ENCODE peak calls at places on chromosomes 3 and 15, in ten cellular contexts. One of them, this sample, is unnamed.

GRCh38 chr15:41022487-41023090 is 69.3 kb downstream of the CHAC1 start:
- DNase-seq in D721Med: no peak
- DNase-seq in Panc1: peak; percentile 56
- DNase-seq in activated effector memory CD4-positive, alpha-beta T cell treated with Interleukin-2 at 50 U/mL for 16 hours: peak; percentile 2
- DNase-seq in hippocampal formation: peak; percentile 62
- DNase-seq in osteocyte: no peak
- DNase-seq in renal cortical epithelial cell: peak; percentile 47
- DNase-seq in activated T-cell treated with anti-CD3 and anti-CD28 coated beads, Interleukin-2, amount 50 U/mL, for 4 hours: peak; percentile 11
- DNase-seq in neural progenitor cell: peak; percentile 60
- DNase-seq in EL: peak; percentile 61
- DNase-seq in this sample: peak; percentile 24

GRCh38 chr3:10374311-10374710 is 53.4 kb upstream of the SEC13 start:
- DNase-seq in D721Med: no peak
- DNase-seq in Panc1: no peak
- DNase-seq in activated effector memory CD4-positive, alpha-beta T cell treated with Interleukin-2 at 50 U/mL for 16 hours: no peak
- DNase-seq in hippocampal formation: peak; percentile 31
- DNase-seq in osteocyte: no peak
- DNase-seq in renal cortical epithelial cell: no peak
- DNase-seq in activated T-cell treated with anti-CD3 and anti-CD28 coated beads, Interleukin-2, amount 50 U/mL, for 4 hours: no peak
- DNase-seq in neural progenitor cell: no peak
- DNase-seq in EL: no peak
- DNase-seq in this sample: no peak

GRCh38 chr3:39361252-39361927 is 21.8 kb upstream of the SLC25A38 start:
- DNase-seq in D721Med: no peak
- DNase-seq in Panc1: no peak
- DNase-seq in activated effector memory CD4-positive, alpha-beta T cell treated with Interleukin-2 at 50 U/mL for 16 hours: peak; percentile 27
- DNase-seq in hippocampal formation: no peak
- DNase-seq in osteocyte: no peak
- DNase-seq in renal cortical epithelial cell: no peak
- DNase-seq in activated T-cell treated with anti-CD3 and anti-CD28 coated beads, Interleukin-2, amount 50 U/mL, for 4 hours: peak; percentile 14
- DNase-seq in neural progenitor cell: no peak
- DNase-seq in EL: no peak
- DNase-seq in this sample: peak; percentile 75

GRCh38 chr3:33074217-33075067 is 22.5 kb downstream of the GLB1 start:
- DNase-seq in D721Med: peak; percentile 71
- DNase-seq in Panc1: peak; percentile 51
- DNase-seq in activated effector memory CD4-positive, alpha-beta T cell treated with Interleukin-2 at 50 U/mL for 16 hours: peak; percentile 56
- DNase-seq in hippocampal formation: peak; percentile 38
- DNase-seq in osteocyte: no peak
- DNase-seq in renal cortical epithelial cell: peak; percentile 56
- DNase-seq in activated T-cell treated with anti-CD3 and anti-CD28 coated beads, Interleukin-2, amount 50 U/mL, for 4 hours: peak; percentile 72
- DNase-seq in neural progenitor cell: peak; percentile 84
- DNase-seq in EL: peak; percentile 68
- DNase-seq in this sample: peak; percentile 51

GRCh38 chr3:179898024-179898423 is 138.7 kb downstream of the PEX5L start:
- DNase-seq in D721Med: no peak
- DNase-seq in Panc1: no peak
- DNase-seq in activated effector memory CD4-positive, alpha-beta T cell treated with Interleukin-2 at 50 U/mL for 16 hours: no peak
- DNase-seq in hippocampal formation: no peak
- DNase-seq in osteocyte: no peak
- DNase-seq in renal cortical epithelial cell: peak; percentile 11
- DNase-seq in activated T-cell treated with anti-CD3 and anti-CD28 coated beads, Interleukin-2, amount 50 U/mL, for 4 hours: no peak
- DNase-seq in neural progenitor cell: peak; percentile 87
- DNase-seq in EL: peak; percentile 41
- DNase-seq in this sample: peak; percentile 25

GRCh38 chr3:107986505-107986904 is 104.3 kb downstream of the CD47 start:
- DNase-seq in D721Med: no peak
- DNase-seq in Panc1: no peak
- DNase-seq in activated effector memory CD4-positive, alpha-beta T cell treated with Interleukin-2 at 50 U/mL for 16 hours: no peak
- DNase-seq in hippocampal formation: no peak
- DNase-seq in osteocyte: no peak
- DNase-seq in renal cortical epithelial cell: no peak
- DNase-seq in activated T-cell treated with anti-CD3 and anti-CD28 coated beads, Interleukin-2, amount 50 U/mL, for 4 hours: no peak
- DNase-seq in neural progenitor cell: no peak
- DNase-seq in EL: no peak
- DNase-seq in this sample: no peak

GRCh38 chr3:131110087-131110486 is 83.4 kb downstream of the NEK11 start:
- DNase-seq in D721Med: no peak
- DNase-seq in Panc1: peak; percentile 15
- DNase-seq in activated effector memory CD4-positive, alpha-beta T cell treated with Interleukin-2 at 50 U/mL for 16 hours: no peak
- DNase-seq in hippocampal formation: no peak
- DNase-seq in osteocyte: no peak
- DNase-seq in renal cortical epithelial cell: peak; percentile 89
- DNase-seq in activated T-cell treated with anti-CD3 and anti-CD28 coated beads, Interleukin-2, amount 50 U/mL, for 4 hours: no peak
- DNase-seq in neural progenitor cell: no peak
- DNase-seq in EL: peak; percentile 82
- DNase-seq in this sample: no peak

GRCh38 chr3:6281662-6282061 is 579.3 kb upstream of the GRM7 start:
- DNase-seq in D721Med: no peak
- DNase-seq in Panc1: no peak
- DNase-seq in activated effector memory CD4-positive, alpha-beta T cell treated with Interleukin-2 at 50 U/mL for 16 hours: no peak
- DNase-seq in hippocampal formation: no peak
- DNase-seq in osteocyte: no peak
- DNase-seq in renal cortical epithelial cell: no peak
- DNase-seq in activated T-cell treated with anti-CD3 and anti-CD28 coated beads, Interleukin-2, amount 50 U/mL, for 4 hours: no peak
- DNase-seq in neural progenitor cell: no peak
- DNase-seq in EL: no peak
- DNase-seq in this sample: no peak

GRCh38 chr15:73631915-73632669 is 1.1 kb downstream of the NPTN start:
- DNase-seq in D721Med: no peak
- DNase-seq in Panc1: no peak
- DNase-seq in activated effector memory CD4-positive, alpha-beta T cell treated with Interleukin-2 at 50 U/mL for 16 hours: no peak
- DNase-seq in hippocampal formation: no peak
- DNase-seq in osteocyte: no peak
- DNase-seq in renal cortical epithelial cell: peak; percentile 53
- DNase-seq in activated T-cell treated with anti-CD3 and anti-CD28 coated beads, Interleukin-2, amount 50 U/mL, for 4 hours: no peak
- DNase-seq in neural progenitor cell: peak; percentile 43
- DNase-seq in EL: peak; percentile 61
- DNase-seq in this sample: no peak

GRCh38 chr3:134201201-134202130 is 49.2 kb downstream of the RYK start:
- DNase-seq in D721Med: no peak
- DNase-seq in Panc1: no peak
- DNase-seq in activated effector memory CD4-positive, alpha-beta T cell treated with Interleukin-2 at 50 U/mL for 16 hours: no peak
- DNase-seq in hippocampal formation: no peak
- DNase-seq in osteocyte: no peak
- DNase-seq in renal cortical epithelial cell: peak; percentile 94
- DNase-seq in activated T-cell treated with anti-CD3 and anti-CD28 coated beads, Interleukin-2, amount 50 U/mL, for 4 hours: no peak
- DNase-seq in neural progenitor cell: no peak
- DNase-seq in EL: peak; percentile 81
- DNase-seq in this sample: no peak

GRCh38 chr15:34795267-34796081 is at the start of gene ACTC1:
- DNase-seq in D721Med: no peak
- DNase-seq in Panc1: no peak
- DNase-seq in activated effector memory CD4-positive, alpha-beta T cell treated with Interleukin-2 at 50 U/mL for 16 hours: no peak
- DNase-seq in hippocampal formation: no peak
- DNase-seq in osteocyte: peak; percentile 88
- DNase-seq in renal cortical epithelial cell: no peak
- DNase-seq in activated T-cell treated with anti-CD3 and anti-CD28 coated beads, Interleukin-2, amount 50 U/mL, for 4 hours: no peak
- DNase-seq in neural progenitor cell: peak; percentile 74
- DNase-seq in EL: peak; percentile 72
- DNase-seq in this sample: no peak

GRCh38 chr3:186869253-186870235 is 27.0 kb downstream of the ADIPOQ start:
- DNase-seq in D721Med: no peak
- DNase-seq in Panc1: no peak
- DNase-seq in activated effector memory CD4-positive, alpha-beta T cell treated with Interleukin-2 at 50 U/mL for 16 hours: no peak
- DNase-seq in hippocampal formation: no peak
- DNase-seq in osteocyte: no peak
- DNase-seq in renal cortical epithelial cell: peak; percentile 15
- DNase-seq in activated T-cell treated with anti-CD3 and anti-CD28 coated beads, Interleukin-2, amount 50 U/mL, for 4 hours: no peak
- DNase-seq in neural progenitor cell: no peak
- DNase-seq in EL: no peak
- DNase-seq in this sample: no peak

GRCh38 chr3:132351222-132351806 is 34.1 kb downstream of the ACP3 start:
- DNase-seq in D721Med: no peak
- DNase-seq in Panc1: no peak
- DNase-seq in activated effector memory CD4-positive, alpha-beta T cell treated with Interleukin-2 at 50 U/mL for 16 hours: no peak
- DNase-seq in hippocampal formation: no peak
- DNase-seq in osteocyte: no peak
- DNase-seq in renal cortical epithelial cell: no peak
- DNase-seq in activated T-cell treated with anti-CD3 and anti-CD28 coated beads, Interleukin-2, amount 50 U/mL, for 4 hours: no peak
- DNase-seq in neural progenitor cell: no peak
- DNase-seq in EL: no peak
- DNase-seq in this sample: no peak

GRCh38 chr3:112638327-112639020 is 2.5 kb downstream of the CCDC80 start:
- DNase-seq in D721Med: no peak
- DNase-seq in Panc1: no peak
- DNase-seq in activated effector memory CD4-positive, alpha-beta T cell treated with Interleukin-2 at 50 U/mL for 16 hours: no peak
- DNase-seq in hippocampal formation: no peak
- DNase-seq in osteocyte: no peak
- DNase-seq in renal cortical epithelial cell: no peak
- DNase-seq in activated T-cell treated with anti-CD3 and anti-CD28 coated beads, Interleukin-2, amount 50 U/mL, for 4 hours: no peak
- DNase-seq in neural progenitor cell: no peak
- DNase-seq in EL: no peak
- DNase-seq in this sample: no peak

GRCh38 chr3:127066635-127067034 is 83.7 kb downstream of the PLXNA1 start:
- DNase-seq in D721Med: no peak
- DNase-seq in Panc1: no peak
- DNase-seq in activated effector memory CD4-positive, alpha-beta T cell treated with Interleukin-2 at 50 U/mL for 16 hours: no peak
- DNase-seq in hippocampal formation: no peak
- DNase-seq in osteocyte: no peak
- DNase-seq in renal cortical epithelial cell: no peak
- DNase-seq in activated T-cell treated with anti-CD3 and anti-CD28 coated beads, Interleukin-2, amount 50 U/mL, for 4 hours: no peak
- DNase-seq in neural progenitor cell: no peak
- DNase-seq in EL: no peak
- DNase-seq in this sample: no peak

GRCh38 chr3:118548434-118548833 is 486.2 kb downstream of the IGSF11 start:
- DNase-seq in D721Med: no peak
- DNase-seq in Panc1: no peak
- DNase-seq in activated effector memory CD4-positive, alpha-beta T cell treated with Interleukin-2 at 50 U/mL for 16 hours: no peak
- DNase-seq in hippocampal formation: no peak
- DNase-seq in osteocyte: no peak
- DNase-seq in renal cortical epithelial cell: peak; percentile 87
- DNase-seq in activated T-cell treated with anti-CD3 and anti-CD28 coated beads, Interleukin-2, amount 50 U/mL, for 4 hours: no peak
- DNase-seq in neural progenitor cell: no peak
- DNase-seq in EL: no peak
- DNase-seq in this sample: no peak

GRCh38 chr3:111080357-111080937 is 8.8 kb downstream of the NECTIN3 start:
- DNase-seq in D721Med: no peak
- DNase-seq in Panc1: no peak
- DNase-seq in activated effector memory CD4-positive, alpha-beta T cell treated with Interleukin-2 at 50 U/mL for 16 hours: no peak
- DNase-seq in hippocampal formation: peak; percentile 68
- DNase-seq in osteocyte: no peak
- DNase-seq in renal cortical epithelial cell: peak; percentile 62
- DNase-seq in activated T-cell treated with anti-CD3 and anti-CD28 coated beads, Interleukin-2, amount 50 U/mL, for 4 hours: no peak
- DNase-seq in neural progenitor cell: peak; percentile 17
- DNase-seq in EL: peak; percentile 72
- DNase-seq in this sample: no peak

GRCh38 chr15:70186152-70186551 is 88.4 kb upstream of the TLE3 start:
- DNase-seq in D721Med: no peak
- DNase-seq in Panc1: no peak
- DNase-seq in activated effector memory CD4-positive, alpha-beta T cell treated with Interleukin-2 at 50 U/mL for 16 hours: no peak
- DNase-seq in hippocampal formation: no peak
- DNase-seq in osteocyte: no peak
- DNase-seq in renal cortical epithelial cell: no peak
- DNase-seq in activated T-cell treated with anti-CD3 and anti-CD28 coated beads, Interleukin-2, amount 50 U/mL, for 4 hours: no peak
- DNase-seq in neural progenitor cell: no peak
- DNase-seq in EL: no peak
- DNase-seq in this sample: no peak

GRCh38 chr15:50049871-50050270 is 69.2 kb downstream of the ATP8B4 start:
- DNase-seq in D721Med: no peak
- DNase-seq in Panc1: no peak
- DNase-seq in activated effector memory CD4-positive, alpha-beta T cell treated with Interleukin-2 at 50 U/mL for 16 hours: no peak
- DNase-seq in hippocampal formation: no peak
- DNase-seq in osteocyte: no peak
- DNase-seq in renal cortical epithelial cell: no peak
- DNase-seq in activated T-cell treated with anti-CD3 and anti-CD28 coated beads, Interleukin-2, amount 50 U/mL, for 4 hours: no peak
- DNase-seq in neural progenitor cell: no peak
- DNase-seq in EL: peak; percentile 76
- DNase-seq in this sample: no peak

GRCh38 chr15:43881944-43882343 is 55.1 kb downstream of the WDR76 start:
- DNase-seq in D721Med: no peak
- DNase-seq in Panc1: no peak
- DNase-seq in activated effector memory CD4-positive, alpha-beta T cell treated with Interleukin-2 at 50 U/mL for 16 hours: no peak
- DNase-seq in hippocampal formation: no peak
- DNase-seq in osteocyte: no peak
- DNase-seq in renal cortical epithelial cell: no peak
- DNase-seq in activated T-cell treated with anti-CD3 and anti-CD28 coated beads, Interleukin-2, amount 50 U/mL, for 4 hours: no peak
- DNase-seq in neural progenitor cell: peak; percentile 43
- DNase-seq in EL: no peak
- DNase-seq in this sample: no peak

GRCh38 chr15:92413511-92413910 is 19.8 kb downstream of the ST8SIA2 start:
- DNase-seq in D721Med: no peak
- DNase-seq in Panc1: no peak
- DNase-seq in activated effector memory CD4-positive, alpha-beta T cell treated with Interleukin-2 at 50 U/mL for 16 hours: no peak
- DNase-seq in hippocampal formation: no peak
- DNase-seq in osteocyte: no peak
- DNase-seq in renal cortical epithelial cell: no peak
- DNase-seq in activated T-cell treated with anti-CD3 and anti-CD28 coated beads, Interleukin-2, amount 50 U/mL, for 4 hours: no peak
- DNase-seq in neural progenitor cell: peak; percentile 94
- DNase-seq in EL: no peak
- DNase-seq in this sample: no peak

GRCh38 chr3:109927726-109928125 is 590.4 kb upstream of the DPPA4 start:
- DNase-seq in D721Med: no peak
- DNase-seq in Panc1: no peak
- DNase-seq in activated effector memory CD4-positive, alpha-beta T cell treated with Interleukin-2 at 50 U/mL for 16 hours: no peak
- DNase-seq in hippocampal formation: no peak
- DNase-seq in osteocyte: no peak
- DNase-seq in renal cortical epithelial cell: peak; percentile 64
- DNase-seq in activated T-cell treated with anti-CD3 and anti-CD28 coated beads, Interleukin-2, amount 50 U/mL, for 4 hours: no peak
- DNase-seq in neural progenitor cell: no peak
- DNase-seq in EL: peak; percentile 10
- DNase-seq in this sample: no peak

GRCh38 chr3:107216711-107217110 is 160.5 kb upstream of the CCDC54 start:
- DNase-seq in D721Med: no peak
- DNase-seq in Panc1: no peak
- DNase-seq in activated effector memory CD4-positive, alpha-beta T cell treated with Interleukin-2 at 50 U/mL for 16 hours: no peak
- DNase-seq in hippocampal formation: peak; percentile 84
- DNase-seq in osteocyte: no peak
- DNase-seq in renal cortical epithelial cell: no peak
- DNase-seq in activated T-cell treated with anti-CD3 and anti-CD28 coated beads, Interleukin-2, amount 50 U/mL, for 4 hours: no peak
- DNase-seq in neural progenitor cell: no peak
- DNase-seq in EL: peak; percentile 94
- DNase-seq in this sample: no peak

GRCh38 chr15:35725353-35725752 is 179.4 kb upstream of the DPH6 start:
- DNase-seq in D721Med: no peak
- DNase-seq in Panc1: no peak
- DNase-seq in activated effector memory CD4-positive, alpha-beta T cell treated with Interleukin-2 at 50 U/mL for 16 hours: no peak
- DNase-seq in hippocampal formation: no peak
- DNase-seq in osteocyte: no peak
- DNase-seq in renal cortical epithelial cell: no peak
- DNase-seq in activated T-cell treated with anti-CD3 and anti-CD28 coated beads, Interleukin-2, amount 50 U/mL, for 4 hours: no peak
- DNase-seq in neural progenitor cell: no peak
- DNase-seq in EL: peak; percentile 68
- DNase-seq in this sample: no peak

GRCh38 chr3:190131329-190131728 is 10.6 kb upstream of the P3H2 start:
- DNase-seq in D721Med: no peak
- DNase-seq in Panc1: no peak
- DNase-seq in activated effector memory CD4-positive, alpha-beta T cell treated with Interleukin-2 at 50 U/mL for 16 hours: no peak
- DNase-seq in hippocampal formation: no peak
- DNase-seq in osteocyte: no peak
- DNase-seq in renal cortical epithelial cell: peak; percentile 79
- DNase-seq in activated T-cell treated with anti-CD3 and anti-CD28 coated beads, Interleukin-2, amount 50 U/mL, for 4 hours: no peak
- DNase-seq in neural progenitor cell: no peak
- DNase-seq in EL: peak; percentile 66
- DNase-seq in this sample: no peak

GRCh38 chr3:143348486-143349327 is 229.1 kb downstream of the CHST2 start:
- DNase-seq in D721Med: no peak
- DNase-seq in Panc1: no peak
- DNase-seq in activated effector memory CD4-positive, alpha-beta T cell treated with Interleukin-2 at 50 U/mL for 16 hours: no peak
- DNase-seq in hippocampal formation: no peak
- DNase-seq in osteocyte: no peak
- DNase-seq in renal cortical epithelial cell: no peak
- DNase-seq in activated T-cell treated with anti-CD3 and anti-CD28 coated beads, Interleukin-2, amount 50 U/mL, for 4 hours: no peak
- DNase-seq in neural progenitor cell: peak; percentile 13
- DNase-seq in EL: peak; percentile 8
- DNase-seq in this sample: no peak

GRCh38 chr3:15280853-15281532 is 51.4 kb downstream of the SH3BP5 start:
- DNase-seq in D721Med: no peak
- DNase-seq in Panc1: no peak
- DNase-seq in activated effector memory CD4-positive, alpha-beta T cell treated with Interleukin-2 at 50 U/mL for 16 hours: no peak
- DNase-seq in hippocampal formation: no peak
- DNase-seq in osteocyte: no peak
- DNase-seq in renal cortical epithelial cell: peak; percentile 78
- DNase-seq in activated T-cell treated with anti-CD3 and anti-CD28 coated beads, Interleukin-2, amount 50 U/mL, for 4 hours: no peak
- DNase-seq in neural progenitor cell: no peak
- DNase-seq in EL: no peak
- DNase-seq in this sample: no peak

GRCh38 chr3:42031808-42032475 is 59.2 kb upstream of the TRAK1 start:
- DNase-seq in D721Med: no peak
- DNase-seq in Panc1: no peak
- DNase-seq in activated effector memory CD4-positive, alpha-beta T cell treated with Interleukin-2 at 50 U/mL for 16 hours: no peak
- DNase-seq in hippocampal formation: no peak
- DNase-seq in osteocyte: no peak
- DNase-seq in renal cortical epithelial cell: peak; percentile 77
- DNase-seq in activated T-cell treated with anti-CD3 and anti-CD28 coated beads, Interleukin-2, amount 50 U/mL, for 4 hours: no peak
- DNase-seq in neural progenitor cell: peak; percentile 59
- DNase-seq in EL: peak; percentile 70
- DNase-seq in this sample: no peak